ENCODE peak calls at places on chromosomes 11 and 22, in seven cellular contexts. B is upper lobe of right lung, F is HEK293T, Y is GM10248, I is nephron progenitor cell, C is cardiac fibroblast, K is AML-193. O is an unnamed sample.

GRCh38 chr11:128610765-128611617 is 23.6 kb upstream of the ETS1 start:
- DNase-seq in C (no peak), B (no peak), I (no peak), K (no peak), F (no peak), Y (peak), O (peak)

GRCh38 chr11:587978-588380 is 11.7 kb downstream of the PHRF1 start:
- DNase-seq in C (peak), I (no peak), F (no peak), B (peak), Y (no peak), K (peak), O (no peak)

GRCh38 chr11:67321313-67321871 is 18.1 kb downstream of the SSH3 start:
- DNase-seq in C (no peak), B (no peak), F (no peak), K (no peak), Y (no peak), I (no peak), O (no peak)

GRCh38 chr22:46081831-46082210 is 68.5 kb upstream of the PPARA start:
- DNase-seq in B (peak), Y (no peak), I (no peak), F (no peak), K (no peak), C (no peak), O (no peak)

GRCh38 chr11:110319501-110319900 is 23.1 kb upstream of the RDX start:
- DNase-seq in I (no peak), Y (no peak), F (no peak), B (no peak), C (no peak), K (no peak), O (no peak)

GRCh38 chr22:24431309-24432034 is 4.1 kb downstream of the ADORA2A start:
- DNase-seq in F (no peak), K (no peak), I (no peak), C (no peak), B (peak), Y (no peak), O (no peak)

GRCh38 chr11:105862736-105863367 is 159.2 kb downstream of the MSANTD4 start:
- DNase-seq in F (peak), B (no peak), Y (peak), I (no peak), K (peak), C (peak), O (no peak)

GRCh38 chr11:42521994-42522393 is 789.8 kb upstream of the API5 start:
- DNase-seq in Y (no peak), F (no peak), K (no peak), B (no peak), I (no peak), C (peak), O (no peak)

GRCh38 chr11:19200410-19201201 is 1.2 kb downstream of the CSRP3 start:
- DNase-seq in B (no peak), F (no peak), Y (no peak), I (no peak), C (peak), K (peak), O (no peak)

GRCh38 chr11:71474141-71474770 is 21.3 kb downstream of the NADSYN1 start:
- DNase-seq in Y (no peak), C (no peak), I (no peak), F (no peak), K (no peak), B (no peak), O (no peak)

GRCh38 chr22:46583571-46583970 is 36.6 kb upstream of the GRAMD4 start:
- DNase-seq in F (no peak), Y (no peak), B (no peak), K (no peak), I (no peak), C (no peak), O (no peak)

GRCh38 chr11:104668797-104669463 is 229.3 kb downstream of the CASP12 start:
- DNase-seq in B (no peak), Y (no peak), I (no peak), K (peak), F (no peak), C (peak), O (no peak)

GRCh38 chr11:61359541-61359940 is 2.1 kb downstream of the CYB561A3 start:
- DNase-seq in F (no peak), I (no peak), K (no peak), B (no peak), Y (no peak), C (no peak), O (no peak)

GRCh38 chr22:40666151-40666848 is 13.0 kb upstream of the MCHR1 start:
- DNase-seq in F (no peak), C (peak), K (no peak), Y (no peak), I (no peak), B (no peak), O (no peak)

GRCh38 chr11:64438986-64439771 is 80.2 kb downstream of the RPS6KA4 start:
- DNase-seq in B (peak), I (no peak), Y (no peak), K (no peak), C (no peak), F (no peak), O (no peak)

GRCh38 chr11:75639752-75640151 is 29.1 kb downstream of the MAP6 start:
- DNase-seq in C (peak), F (no peak), I (peak), B (peak), Y (no peak), K (no peak), O (peak)

GRCh38 chr22:39290724-39291161 is 28.7 kb downstream of the RPL3 start:
- DNase-seq in B (no peak), F (no peak), K (no peak), C (peak), Y (no peak), I (no peak), O (no peak)

GRCh38 chr11:59944761-59945160 is 6.5 kb downstream of the OOSP1 start:
- DNase-seq in Y (no peak), I (no peak), C (no peak), B (no peak), F (no peak), K (no peak), O (no peak)

GRCh38 chr22:46472722-46473016 is 64.8 kb downstream of the CELSR1 start:
- DNase-seq in K (no peak), C (no peak), F (no peak), B (no peak), Y (no peak), I (no peak), O (no peak)

GRCh38 chr11:61728940-61729219 is 23.6 kb upstream of the MYRF start:
- DNase-seq in K (no peak), B (no peak), C (peak), Y (peak), I (no peak), F (no peak), O (no peak)

GRCh38 chr11:28526406-28526751 is 418.2 kb downstream of the METTL15 start:
- DNase-seq in F (no peak), B (no peak), Y (no peak), C (peak), K (no peak), I (no peak), O (no peak)

GRCh38 chr11:12731841-12732336 is 57.7 kb downstream of the TEAD1 start:
- DNase-seq in C (peak), F (no peak), B (no peak), K (no peak), Y (no peak), I (no peak), O (no peak)

GRCh38 chr11:32213223-32213622 is 122.3 kb downstream of the RCN1 start:
- DNase-seq in C (peak), Y (no peak), F (no peak), B (no peak), K (no peak), I (no peak), O (no peak)